ENCODE peak calls at places on chromosomes 2 and 18, in eight cellular contexts. One of them, this sample, is unnamed.

GRCh38 chr2:204356128-204356527 is 189.1 kb upstream of the PARD3B start:
- DNase-seq in activated T-helper 1 cell treated with anti-CD3 and anti-CD28 coated beads, Interleukin-12 subunit alpha, Interleukin-12 subunit beta, Interleukin-2, Interleukin-4 antibody, amounts not matched to agents 30 ng/mL and 10 ng/mL and 1 ng/mL, durations not matched to agents 14 hours and 24 hours and 36 hours: no peak
- DNase-seq in cardiac muscle cell: no peak
- DNase-seq in HT1080: no peak
- DNase-seq in posterior cingulate gyrus: no peak
- DNase-seq in NCI-H510A treated with DMSO at 0.1 percent for 48 hours: no peak
- DNase-seq in GM23338: no peak
- DNase-seq in T-helper 2 cell: no peak
- DNase-seq in this sample: no peak

GRCh38 chr2:149205143-149205542 is 125.2 kb upstream of the LYPD6 start:
- DNase-seq in activated T-helper 1 cell treated with anti-CD3 and anti-CD28 coated beads, Interleukin-12 subunit alpha, Interleukin-12 subunit beta, Interleukin-2, Interleukin-4 antibody, amounts not matched to agents 30 ng/mL and 10 ng/mL and 1 ng/mL, durations not matched to agents 14 hours and 24 hours and 36 hours: no peak
- DNase-seq in cardiac muscle cell: no peak
- DNase-seq in HT1080: no peak
- DNase-seq in posterior cingulate gyrus: no peak
- DNase-seq in NCI-H510A treated with DMSO at 0.1 percent for 48 hours: no peak
- DNase-seq in GM23338: no peak
- DNase-seq in T-helper 2 cell: no peak
- DNase-seq in this sample: no peak

GRCh38 chr2:124815386-124815785 is 790.3 kb downstream of the CNTNAP5 start:
- DNase-seq in activated T-helper 1 cell treated with anti-CD3 and anti-CD28 coated beads, Interleukin-12 subunit alpha, Interleukin-12 subunit beta, Interleukin-2, Interleukin-4 antibody, amounts not matched to agents 30 ng/mL and 10 ng/mL and 1 ng/mL, durations not matched to agents 14 hours and 24 hours and 36 hours: no peak
- DNase-seq in cardiac muscle cell: no peak
- DNase-seq in HT1080: no peak
- DNase-seq in posterior cingulate gyrus: no peak
- DNase-seq in NCI-H510A treated with DMSO at 0.1 percent for 48 hours: no peak
- DNase-seq in GM23338: no peak
- DNase-seq in T-helper 2 cell: no peak
- DNase-seq in this sample: no peak

GRCh38 chr18:58493516-58494253 is 135.2 kb downstream of the ALPK2 start:
- DNase-seq in activated T-helper 1 cell treated with anti-CD3 and anti-CD28 coated beads, Interleukin-12 subunit alpha, Interleukin-12 subunit beta, Interleukin-2, Interleukin-4 antibody, amounts not matched to agents 30 ng/mL and 10 ng/mL and 1 ng/mL, durations not matched to agents 14 hours and 24 hours and 36 hours: peak; percentile 57
- DNase-seq in cardiac muscle cell: peak; percentile 79
- DNase-seq in HT1080: peak; percentile 73
- DNase-seq in posterior cingulate gyrus: peak; percentile 71
- DNase-seq in NCI-H510A treated with DMSO at 0.1 percent for 48 hours: peak; percentile 88
- DNase-seq in GM23338: peak; percentile 88
- DNase-seq in T-helper 2 cell: peak; percentile 36
- DNase-seq in this sample: peak; percentile 97

GRCh38 chr2:36618381-36618780 is 20.4 kb upstream of the FEZ2 start:
- DNase-seq in activated T-helper 1 cell treated with anti-CD3 and anti-CD28 coated beads, Interleukin-12 subunit alpha, Interleukin-12 subunit beta, Interleukin-2, Interleukin-4 antibody, amounts not matched to agents 30 ng/mL and 10 ng/mL and 1 ng/mL, durations not matched to agents 14 hours and 24 hours and 36 hours: no peak
- DNase-seq in cardiac muscle cell: peak; percentile 59
- DNase-seq in HT1080: peak; percentile 81
- DNase-seq in posterior cingulate gyrus: no peak
- DNase-seq in NCI-H510A treated with DMSO at 0.1 percent for 48 hours: peak; percentile 11
- DNase-seq in GM23338: peak; percentile 88
- DNase-seq in T-helper 2 cell: no peak
- DNase-seq in this sample: peak; percentile 68

GRCh38 chr18:13804305-13804704 is 19.6 kb upstream of the MC5R start:
- DNase-seq in activated T-helper 1 cell treated with anti-CD3 and anti-CD28 coated beads, Interleukin-12 subunit alpha, Interleukin-12 subunit beta, Interleukin-2, Interleukin-4 antibody, amounts not matched to agents 30 ng/mL and 10 ng/mL and 1 ng/mL, durations not matched to agents 14 hours and 24 hours and 36 hours: no peak
- DNase-seq in cardiac muscle cell: no peak
- DNase-seq in HT1080: no peak
- DNase-seq in posterior cingulate gyrus: no peak
- DNase-seq in NCI-H510A treated with DMSO at 0.1 percent for 48 hours: peak; percentile 58
- DNase-seq in GM23338: no peak
- DNase-seq in T-helper 2 cell: no peak
- DNase-seq in this sample: no peak

GRCh38 chr2:157327200-157327599 is 1.6 kb upstream of the ERMN start:
- DNase-seq in activated T-helper 1 cell treated with anti-CD3 and anti-CD28 coated beads, Interleukin-12 subunit alpha, Interleukin-12 subunit beta, Interleukin-2, Interleukin-4 antibody, amounts not matched to agents 30 ng/mL and 10 ng/mL and 1 ng/mL, durations not matched to agents 14 hours and 24 hours and 36 hours: no peak
- DNase-seq in cardiac muscle cell: no peak
- DNase-seq in HT1080: no peak
- DNase-seq in posterior cingulate gyrus: no peak
- DNase-seq in NCI-H510A treated with DMSO at 0.1 percent for 48 hours: no peak
- DNase-seq in GM23338: no peak
- DNase-seq in T-helper 2 cell: no peak
- DNase-seq in this sample: no peak

GRCh38 chr2:135931776-135932438 is 53.5 kb downstream of the DARS1 start:
- DNase-seq in activated T-helper 1 cell treated with anti-CD3 and anti-CD28 coated beads, Interleukin-12 subunit alpha, Interleukin-12 subunit beta, Interleukin-2, Interleukin-4 antibody, amounts not matched to agents 30 ng/mL and 10 ng/mL and 1 ng/mL, durations not matched to agents 14 hours and 24 hours and 36 hours: no peak
- DNase-seq in cardiac muscle cell: no peak
- DNase-seq in HT1080: no peak
- DNase-seq in posterior cingulate gyrus: no peak
- DNase-seq in NCI-H510A treated with DMSO at 0.1 percent for 48 hours: no peak
- DNase-seq in GM23338: no peak
- DNase-seq in T-helper 2 cell: no peak
- DNase-seq in this sample: no peak

GRCh38 chr2:9099341-9099751 is 95.9 kb upstream of the MBOAT2 start:
- DNase-seq in activated T-helper 1 cell treated with anti-CD3 and anti-CD28 coated beads, Interleukin-12 subunit alpha, Interleukin-12 subunit beta, Interleukin-2, Interleukin-4 antibody, amounts not matched to agents 30 ng/mL and 10 ng/mL and 1 ng/mL, durations not matched to agents 14 hours and 24 hours and 36 hours: no peak
- DNase-seq in cardiac muscle cell: no peak
- DNase-seq in HT1080: peak; percentile 54
- DNase-seq in posterior cingulate gyrus: no peak
- DNase-seq in NCI-H510A treated with DMSO at 0.1 percent for 48 hours: no peak
- DNase-seq in GM23338: no peak
- DNase-seq in T-helper 2 cell: no peak
- DNase-seq in this sample: peak; percentile 55

GRCh38 chr2:56671973-56672569 is 488.3 kb downstream of the CCDC85A start:
- DNase-seq in activated T-helper 1 cell treated with anti-CD3 and anti-CD28 coated beads, Interleukin-12 subunit alpha, Interleukin-12 subunit beta, Interleukin-2, Interleukin-4 antibody, amounts not matched to agents 30 ng/mL and 10 ng/mL and 1 ng/mL, durations not matched to agents 14 hours and 24 hours and 36 hours: no peak
- DNase-seq in cardiac muscle cell: no peak
- DNase-seq in HT1080: peak; percentile 35
- DNase-seq in posterior cingulate gyrus: no peak
- DNase-seq in NCI-H510A treated with DMSO at 0.1 percent for 48 hours: no peak
- DNase-seq in GM23338: peak; percentile 11
- DNase-seq in T-helper 2 cell: no peak
- DNase-seq in this sample: no peak

GRCh38 chr2:174492963-174493431 is 6.2 kb upstream of the GPR155 start:
- DNase-seq in activated T-helper 1 cell treated with anti-CD3 and anti-CD28 coated beads, Interleukin-12 subunit alpha, Interleukin-12 subunit beta, Interleukin-2, Interleukin-4 antibody, amounts not matched to agents 30 ng/mL and 10 ng/mL and 1 ng/mL, durations not matched to agents 14 hours and 24 hours and 36 hours: peak; percentile 58
- DNase-seq in cardiac muscle cell: no peak
- DNase-seq in HT1080: no peak
- DNase-seq in posterior cingulate gyrus: no peak
- DNase-seq in NCI-H510A treated with DMSO at 0.1 percent for 48 hours: no peak
- DNase-seq in GM23338: no peak
- DNase-seq in T-helper 2 cell: peak; percentile 39
- DNase-seq in this sample: no peak